ENCODE peak calls at places on chromosomes 5 and 9, in four cellular contexts. D is D721Med, Z is A172, I is HCT116. B is an unnamed sample.

GRCh38 chr9:89633920-89634319 is 29.1 kb downstream of the GADD45G start:
- DNase-seq in D (no peak), I (no peak), Z (no peak), B (no peak)

GRCh38 chr5:75368391-75368790 is 31.4 kb downstream of the HMGCR start:
- DNase-seq in I (no peak), D (no peak), Z (no peak), B (no peak)

GRCh38 chr9:37926737-37927590 is 23.0 kb upstream of the SLC25A51 start:
- DNase-seq in I (no peak), D (no peak), Z (no peak), B (no peak)

GRCh38 chr5:74227081-74227480 is 413.4 kb downstream of the ENC1 start:
- DNase-seq in Z (no peak), I (no peak), D (no peak), B (no peak)

GRCh38 chr9:83020864-83021263 is 42.1 kb downstream of the RASEF start:
- DNase-seq in I (no peak), Z (no peak), D (no peak), B (no peak)

GRCh38 chr5:69369369-69370121 is at the start of the genes AK6, RAD17 and TAF9:
- DNase-seq in D (peak), Z (peak), I (peak), B (peak)

GRCh38 chr5:116011046-116011445 is 21.2 kb upstream of the ARL14EPL start:
- DNase-seq in D (no peak), I (no peak), Z (no peak), B (no peak)

GRCh38 chr5:14212838-14213237 is 69.7 kb downstream of the TRIO start:
- DNase-seq in D (no peak), I (no peak), Z (no peak), B (no peak)

B was measured in RKO.